ENCODE peak calls at places on chromosomes 11 and 22, in seven cellular contexts. L is GM04504; W is WTC11; V is aorta; S is CD8-positive, alpha-beta memory T cell; Y is CD4-positive, CD25-positive, alpha-beta regulatory T cell; Z is ovary. O is an unnamed sample.
A peak's percentile ranks its signal among the peaks of the same experiment; 100 is the strongest.

GRCh38 chr22:48137640-48138039 is 1375.2 kb downstream of the TBC1D22A start:
- DNase-seq in W (no peak), Z (no peak), L (no peak), Y (no peak), V (no peak), S (no peak), O (no peak)

GRCh38 chr11:94769897-94770296 is 1.7 kb downstream of the AMOTL1 start:
- DNase-seq in V (peak; percentile 59), S (no peak), L (no peak), Y (no peak), Z (no peak), W (no peak), O (no peak)

GRCh38 chr11:2516276-2517015 is 71.6 kb downstream of the KCNQ1 start:
- DNase-seq in Z (no peak), V (peak; percentile 25), L (no peak), Y (no peak), S (no peak), W (peak; percentile 5), O (no peak)

GRCh38 chr11:102177974-102178631 is 67.9 kb downstream of the YAP1 start:
- DNase-seq in Z (no peak), W (no peak), V (no peak), Y (no peak), L (peak; percentile 71), S (no peak), O (no peak)

GRCh38 chr22:44246615-44247326 is 66.0 kb downstream of the SHISAL1 start:
- DNase-seq in Y (no peak), S (no peak), W (no peak), Z (no peak), V (no peak), L (no peak), O (no peak)

GRCh38 chr22:37316875-37317371 is 34.6 kb downstream of the CYTH4 start:
- DNase-seq in V (peak; percentile 84), Y (peak; percentile 69), S (peak; percentile 52), W (peak; percentile 80), Z (peak; percentile 75), L (peak; percentile 73), O (peak; percentile 54)

GRCh38 chr11:12827929-12828812 is 153.9 kb downstream of the TEAD1 start:
- DNase-seq in Y (no peak), Z (no peak), L (no peak), S (no peak), W (no peak), V (no peak), O (no peak)

GRCh38 chr22:46275455-46276129 is 7.8 kb downstream of the TTC38 start:
- DNase-seq in L (no peak), V (no peak), S (no peak), W (no peak), Z (no peak), Y (no peak), O (no peak)

GRCh38 chr11:110797453-110797852 is 85.2 kb upstream of the ARHGAP20 start:
- DNase-seq in V (peak; percentile 56), Z (no peak), L (no peak), S (no peak), W (no peak), Y (no peak), O (no peak)

O was measured in iPS DF 6.9.